ENCODE peak calls at places on chromosomes 7 and 10, in five cellular contexts. P is psoas muscle, I is NCI-H446 treated with DMSO at 0.1 percent for 48 hours, L is epithelial cell of proximal tubule, N is neural crest cell. O is an unnamed sample.

GRCh38 chr10:91220954-91221696 is 662 bp downstream of the PCGF5 start:
- DNase-seq in P (peak), I (no peak), L (no peak), N (no peak), O (peak)

GRCh38 chr7:71780282-71780681 is 631.9 kb downstream of the CALN1 start:
- DNase-seq in P (no peak), I (no peak), L (no peak), N (no peak), O (no peak)

GRCh38 chr7:27967639-27968038 is 213.0 kb downstream of the JAZF1 start:
- DNase-seq in P (no peak), I (no peak), L (no peak), N (no peak), O (no peak)

GRCh38 chr10:6347391-6347951 is 144.7 kb downstream of the PFKFB3 start:
- DNase-seq in P (no peak), I (no peak), L (no peak), N (no peak), O (no peak)

GRCh38 chr10:1151071-1152033 is 95.2 kb downstream of the WDR37 start:
- DNase-seq in P (no peak), I (no peak), L (peak), N (no peak), O (no peak)

GRCh38 chr7:46713868-46714596 is 793.0 kb upstream of the IGFBP3 start:
- DNase-seq in P (peak), I (no peak), L (no peak), N (no peak), O (no peak)

GRCh38 chr7:142752376-142753225 is 3.3 kb downstream of the PRSS1 start:
- DNase-seq in P (no peak), I (no peak), L (no peak), N (no peak), O (no peak)

GRCh38 chr10:33365871-33366411 is 31.5 kb upstream of the NRP1 start:
- DNase-seq in P (no peak), I (no peak), L (peak), N (no peak), O (no peak)

GRCh38 chr10:58796834-58797233 is 284.2 kb downstream of the BICC1 start:
- DNase-seq in P (no peak), I (no peak), L (no peak), N (no peak), O (no peak)

GRCh38 chr7:80881361-80881760 is 37.5 kb downstream of the SEMA3C start:
- DNase-seq in P (no peak), I (no peak), L (no peak), N (no peak), O (no peak)

GRCh38 chr10:126104767-126105166 is 208.4 kb downstream of the FANK1 start:
- DNase-seq in P (peak), I (no peak), L (no peak), N (no peak), O (no peak)

GRCh38 chr10:97319671-97320479 is 804 bp downstream of the FRAT1 start:
- DNase-seq in P (peak), I (no peak), L (no peak), N (peak), O (peak)

GRCh38 chr10:30870926-30871325 is 160.7 kb downstream of the ZNF438 start:
- DNase-seq in P (no peak), I (no peak), L (no peak), N (no peak), O (no peak)

GRCh38 chr10:63166742-63167258 is 33.7 kb downstream of the NRBF2 start:
- DNase-seq in P (no peak), I (peak), L (peak), N (peak), O (peak)

GRCh38 chr10:24383681-24384106 is 174.8 kb downstream of the KIAA1217 start:
- DNase-seq in P (peak), I (no peak), L (peak), N (no peak), O (peak)

GRCh38 chr7:116490351-116490750 is 9.2 kb upstream of the CAV2 start:
- DNase-seq in P (no peak), I (no peak), L (no peak), N (no peak), O (no peak)

GRCh38 chr7:92785923-92786322 is 50.5 kb downstream of the CDK6 start:
- DNase-seq in P (no peak), I (no peak), L (no peak), N (no peak), O (no peak)

GRCh38 chr7:104327963-104328307 is 468 bp upstream of the LHFPL3 start:
- DNase-seq in P (no peak), I (no peak), L (no peak), N (peak), O (no peak)

GRCh38 chr7:11185179-11185578 is 211.5 kb downstream of the PHF14 start:
- DNase-seq in P (no peak), I (no peak), L (no peak), N (no peak), O (no peak)

GRCh38 chr7:142595816-142596516 is 153.3 kb upstream of the PRSS1 start:
- DNase-seq in P (no peak), I (no peak), L (no peak), N (no peak), O (no peak)

GRCh38 chr7:151278949-151279348 is 30.5 kb upstream of the SMARCD3 start:
- DNase-seq in P (no peak), I (no peak), L (no peak), N (no peak), O (no peak)

GRCh38 chr10:98790817-98791216 is 344.1 kb upstream of the HPS1 start:
- DNase-seq in P (no peak), I (no peak), L (no peak), N (no peak), O (no peak)

GRCh38 chr7:84372712-84373111 is 178.1 kb upstream of the SEMA3A start:
- DNase-seq in P (no peak), I (no peak), L (no peak), N (no peak), O (no peak)

GRCh38 chr10:9010093-9010492 is 955.6 kb downstream of the GATA3 start:
- DNase-seq in P (no peak), I (no peak), L (no peak), N (no peak), O (no peak)

GRCh38 chr10:131430716-131431402 is 119.3 kb upstream of the TCERG1L start:
- DNase-seq in P (no peak), I (no peak), L (no peak), N (no peak), O (no peak)

GRCh38 chr10:124526621-124527267 is 65.1 kb downstream of the LHPP start:
- DNase-seq in P (peak), I (no peak), L (no peak), N (no peak), O (no peak)

GRCh38 chr7:22417349-22417748 is 60.4 kb upstream of the RAPGEF5 start:
- DNase-seq in P (no peak), I (no peak), L (no peak), N (no peak), O (no peak)

O was measured in HAP-1.